ENCODE peak calls at places on chromosomes 6 and 20, in nine cellular contexts. One of them, this sample, is unnamed.

GRCh38 chr6:99016355-99016754 is 68.6 kb upstream of the FBXL4 start:
- DNase-seq in GM06990: no peak
- DNase-seq in cardiac fibroblast: peak
- DNase-seq in lung: no peak
- DNase-seq in IMR-90: peak
- DNase-seq in brain microvascular endothelial cell: peak
- DNase-seq in bronchial epithelial cell: peak
- DNase-seq in RWPE2: no peak
- DNase-seq in GM10248: no peak
- DNase-seq in this sample: peak

GRCh38 chr20:44646023-44646640 is 5.4 kb downstream of the ADA start:
- DNase-seq in brain microvascular endothelial cell: peak
- DNase-seq in RWPE2: no peak
- DNase-seq in GM06990: peak
- DNase-seq in GM10248: peak
- DNase-seq in bronchial epithelial cell: no peak
- DNase-seq in cardiac fibroblast: peak
- DNase-seq in IMR-90: peak
- DNase-seq in lung: no peak
- DNase-seq in this sample: no peak

GRCh38 chr20:45346291-45346718 is 1.9 kb downstream of the SDC4 start:
- DNase-seq in RWPE2: peak
- DNase-seq in GM06990: no peak
- DNase-seq in GM10248: no peak
- DNase-seq in bronchial epithelial cell: no peak
- DNase-seq in lung: no peak
- DNase-seq in brain microvascular endothelial cell: no peak
- DNase-seq in IMR-90: no peak
- DNase-seq in cardiac fibroblast: no peak
- DNase-seq in this sample: no peak

GRCh38 chr6:67459556-67459955 is 1175.5 kb upstream of the ADGRB3 start:
- DNase-seq in bronchial epithelial cell: peak
- DNase-seq in IMR-90: no peak
- DNase-seq in GM06990: no peak
- DNase-seq in GM10248: no peak
- DNase-seq in brain microvascular endothelial cell: no peak
- DNase-seq in RWPE2: no peak
- DNase-seq in lung: no peak
- DNase-seq in cardiac fibroblast: no peak
- DNase-seq in this sample: peak

GRCh38 chr20:62496525-62497218 is 20.9 kb upstream of the GATA5 start:
- DNase-seq in brain microvascular endothelial cell: no peak
- DNase-seq in GM06990: no peak
- DNase-seq in bronchial epithelial cell: no peak
- DNase-seq in cardiac fibroblast: no peak
- DNase-seq in GM10248: peak
- DNase-seq in lung: no peak
- DNase-seq in IMR-90: no peak
- DNase-seq in RWPE2: no peak
- DNase-seq in this sample: no peak

GRCh38 chr6:144999127-144999526 is 714.0 kb downstream of the UTRN start:
- DNase-seq in RWPE2: no peak
- DNase-seq in brain microvascular endothelial cell: no peak
- DNase-seq in GM10248: no peak
- DNase-seq in GM06990: no peak
- DNase-seq in lung: no peak
- DNase-seq in IMR-90: peak
- DNase-seq in bronchial epithelial cell: peak
- DNase-seq in cardiac fibroblast: peak
- DNase-seq in this sample: no peak

GRCh38 chr20:36085686-36086267 is 68.8 kb upstream of the EPB41L1 start:
- DNase-seq in GM06990: no peak
- DNase-seq in IMR-90: peak
- DNase-seq in bronchial epithelial cell: peak
- DNase-seq in RWPE2: peak
- DNase-seq in brain microvascular endothelial cell: peak
- DNase-seq in GM10248: no peak
- DNase-seq in cardiac fibroblast: peak
- DNase-seq in lung: peak
- DNase-seq in this sample: peak

GRCh38 chr6:154930490-154930889 is 64.6 kb upstream of the TIAM2 start:
- DNase-seq in IMR-90: no peak
- DNase-seq in GM10248: no peak
- DNase-seq in GM06990: no peak
- DNase-seq in bronchial epithelial cell: no peak
- DNase-seq in lung: no peak
- DNase-seq in RWPE2: no peak
- DNase-seq in cardiac fibroblast: no peak
- DNase-seq in brain microvascular endothelial cell: no peak
- DNase-seq in this sample: no peak

GRCh38 chr20:59020938-59021551 is 1.8 kb downstream of the TUBB1 start:
- DNase-seq in IMR-90: peak
- DNase-seq in RWPE2: peak
- DNase-seq in cardiac fibroblast: peak
- DNase-seq in GM10248: no peak
- DNase-seq in bronchial epithelial cell: peak
- DNase-seq in lung: no peak
- DNase-seq in GM06990: no peak
- DNase-seq in brain microvascular endothelial cell: peak
- DNase-seq in this sample: peak

GRCh38 chr6:36642913-36643817 is 35.3 kb upstream of the CDKN1A start:
- DNase-seq in RWPE2: peak
- DNase-seq in bronchial epithelial cell: peak
- DNase-seq in brain microvascular endothelial cell: peak
- DNase-seq in GM06990: no peak
- DNase-seq in cardiac fibroblast: peak
- DNase-seq in IMR-90: peak
- DNase-seq in lung: peak
- DNase-seq in GM10248: no peak
- DNase-seq in this sample: peak

GRCh38 chr6:112337209-112337638 is 9.9 kb upstream of the RFPL4B start:
- DNase-seq in GM10248: no peak
- DNase-seq in RWPE2: no peak
- DNase-seq in bronchial epithelial cell: peak
- DNase-seq in GM06990: no peak
- DNase-seq in IMR-90: peak
- DNase-seq in lung: peak
- DNase-seq in cardiac fibroblast: peak
- DNase-seq in brain microvascular endothelial cell: peak
- DNase-seq in this sample: peak

GRCh38 chr6:105573556-105573955 is 170.7 kb upstream of the PREP start:
- DNase-seq in cardiac fibroblast: no peak
- DNase-seq in bronchial epithelial cell: peak
- DNase-seq in brain microvascular endothelial cell: no peak
- DNase-seq in GM06990: no peak
- DNase-seq in IMR-90: no peak
- DNase-seq in lung: no peak
- DNase-seq in GM10248: no peak
- DNase-seq in RWPE2: no peak
- DNase-seq in this sample: no peak

GRCh38 chr20:62627901-62628612 is 14.2 kb upstream of the SLCO4A1 start:
- DNase-seq in lung: no peak
- DNase-seq in brain microvascular endothelial cell: no peak
- DNase-seq in RWPE2: no peak
- DNase-seq in cardiac fibroblast: no peak
- DNase-seq in bronchial epithelial cell: peak
- DNase-seq in IMR-90: peak
- DNase-seq in GM10248: peak
- DNase-seq in GM06990: peak
- DNase-seq in this sample: no peak

GRCh38 chr6:35427435-35427834 is 24.7 kb upstream of the FANCE start:
- DNase-seq in RWPE2: no peak
- DNase-seq in lung: no peak
- DNase-seq in GM06990: no peak
- DNase-seq in bronchial epithelial cell: no peak
- DNase-seq in GM10248: no peak
- DNase-seq in IMR-90: no peak
- DNase-seq in cardiac fibroblast: no peak
- DNase-seq in brain microvascular endothelial cell: no peak
- DNase-seq in this sample: no peak

GRCh38 chr6:118860880-118861279 is 33.1 kb upstream of the ASF1A start:
- DNase-seq in RWPE2: no peak
- DNase-seq in IMR-90: no peak
- DNase-seq in GM06990: no peak
- DNase-seq in GM10248: no peak
- DNase-seq in brain microvascular endothelial cell: no peak
- DNase-seq in lung: no peak
- DNase-seq in bronchial epithelial cell: no peak
- DNase-seq in cardiac fibroblast: no peak
- DNase-seq in this sample: no peak

GRCh38 chr6:7311920-7312615 is 931 bp downstream of the SSR1 start:
- DNase-seq in lung: no peak
- DNase-seq in GM06990: no peak
- DNase-seq in RWPE2: no peak
- DNase-seq in IMR-90: peak
- DNase-seq in bronchial epithelial cell: peak
- DNase-seq in brain microvascular endothelial cell: peak
- DNase-seq in GM10248: no peak
- DNase-seq in cardiac fibroblast: peak
- DNase-seq in this sample: peak

GRCh38 chr6:17389274-17389847 is 4.0 kb upstream of the CAP2 start:
- DNase-seq in lung: no peak
- DNase-seq in IMR-90: peak
- DNase-seq in RWPE2: no peak
- DNase-seq in GM10248: no peak
- DNase-seq in bronchial epithelial cell: peak
- DNase-seq in GM06990: no peak
- DNase-seq in cardiac fibroblast: peak
- DNase-seq in brain microvascular endothelial cell: no peak
- DNase-seq in this sample: peak

GRCh38 chr6:164214066-164214465 is 799.5 kb downstream of the QKI start:
- DNase-seq in lung: no peak
- DNase-seq in RWPE2: no peak
- DNase-seq in GM10248: no peak
- DNase-seq in brain microvascular endothelial cell: no peak
- DNase-seq in cardiac fibroblast: no peak
- DNase-seq in GM06990: no peak
- DNase-seq in bronchial epithelial cell: no peak
- DNase-seq in IMR-90: no peak
- DNase-seq in this sample: no peak

GRCh38 chr20:39117486-39117885 is 155.3 kb downstream of the DHX35 start:
- DNase-seq in brain microvascular endothelial cell: peak
- DNase-seq in cardiac fibroblast: peak
- DNase-seq in lung: no peak
- DNase-seq in GM10248: no peak
- DNase-seq in IMR-90: peak
- DNase-seq in RWPE2: peak
- DNase-seq in GM06990: no peak
- DNase-seq in bronchial epithelial cell: peak
- DNase-seq in this sample: peak

GRCh38 chr6:56486681-56487080 is 156.0 kb downstream of the DST start:
- DNase-seq in cardiac fibroblast: no peak
- DNase-seq in GM06990: no peak
- DNase-seq in GM10248: no peak
- DNase-seq in IMR-90: no peak
- DNase-seq in brain microvascular endothelial cell: no peak
- DNase-seq in RWPE2: no peak
- DNase-seq in lung: no peak
- DNase-seq in bronchial epithelial cell: no peak
- DNase-seq in this sample: no peak

GRCh38 chr20:61044499-61044898 is 207.6 kb upstream of the CDH4 start:
- DNase-seq in IMR-90: no peak
- DNase-seq in GM10248: no peak
- DNase-seq in cardiac fibroblast: peak
- DNase-seq in lung: no peak
- DNase-seq in GM06990: no peak
- DNase-seq in RWPE2: peak
- DNase-seq in bronchial epithelial cell: no peak
- DNase-seq in brain microvascular endothelial cell: no peak
- DNase-seq in this sample: peak
- TF ChIP-seq CTCF in IMR-90: no peak
- TF ChIP-seq CTCF in GM10248: no peak
- TF ChIP-seq CTCF in cardiac fibroblast: no peak
- TF ChIP-seq CTCF in lung: no peak
- TF ChIP-seq CTCF in GM06990: no peak
- TF ChIP-seq CTCF in RWPE2: peak
- TF ChIP-seq CTCF in bronchial epithelial cell: no peak
- TF ChIP-seq CTCF in brain microvascular endothelial cell: peak
- TF ChIP-seq CTCF in this sample: no peak

DNA sequence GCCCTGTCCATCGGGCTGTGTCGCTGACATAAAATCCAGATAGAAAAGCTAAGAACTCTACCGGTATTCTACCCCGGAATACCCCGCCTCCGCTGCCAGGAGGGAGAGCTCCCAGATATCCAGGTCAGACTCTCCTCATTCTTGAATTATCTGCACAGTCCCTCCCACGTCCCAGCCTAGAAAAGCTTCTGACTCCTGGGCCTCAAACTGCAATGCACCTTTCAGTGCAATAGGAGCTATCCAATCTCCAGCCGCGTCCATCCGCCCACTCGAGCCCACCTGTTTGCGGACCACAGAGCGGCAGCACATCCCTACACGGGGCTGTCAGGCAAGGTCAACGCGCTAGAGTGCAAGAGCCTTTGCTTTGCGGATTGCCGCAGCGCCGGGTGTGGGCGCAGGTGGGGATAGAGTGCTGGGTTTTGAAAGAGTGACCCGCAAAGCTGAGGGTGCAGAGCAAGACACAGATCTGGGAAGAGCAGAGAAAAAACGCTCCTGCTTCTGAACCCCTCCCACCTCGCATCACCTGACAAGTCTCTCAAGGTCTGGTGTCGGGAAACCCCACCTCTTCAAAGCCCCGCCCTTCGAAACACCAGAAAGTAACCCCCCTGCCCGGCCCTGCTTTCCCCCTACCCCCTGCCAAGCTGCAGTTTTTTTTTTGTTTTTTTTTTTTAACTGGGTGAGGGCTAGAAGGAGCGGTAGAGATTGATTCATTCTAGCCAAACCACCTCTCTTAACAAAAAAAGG is 1.3 kb downstream of the TAPBP start:
- DNase-seq in GM10248: peak
- DNase-seq in RWPE2: no peak
- DNase-seq in cardiac fibroblast: peak
- DNase-seq in brain microvascular endothelial cell: peak
- DNase-seq in lung: peak
- DNase-seq in bronchial epithelial cell: peak
- DNase-seq in IMR-90: peak
- DNase-seq in GM06990: peak
- DNase-seq in this sample: peak
- TF ChIP-seq CTCF in GM10248: peak
- TF ChIP-seq CTCF in RWPE2: no peak
- TF ChIP-seq CTCF in cardiac fibroblast: no peak
- TF ChIP-seq CTCF in brain microvascular endothelial cell: no peak
- TF ChIP-seq CTCF in lung: no peak
- TF ChIP-seq CTCF in bronchial epithelial cell: no peak
- TF ChIP-seq CTCF in IMR-90: peak
- TF ChIP-seq CTCF in GM06990: no peak
- TF ChIP-seq CTCF in this sample: no peak

GRCh38 chr20:25206063-25206403 is 10.5 kb downstream of the ENTPD6 start:
- DNase-seq in bronchial epithelial cell: no peak
- DNase-seq in RWPE2: no peak
- DNase-seq in cardiac fibroblast: no peak
- DNase-seq in IMR-90: no peak
- DNase-seq in lung: no peak
- DNase-seq in brain microvascular endothelial cell: no peak
- DNase-seq in GM10248: no peak
- DNase-seq in GM06990: no peak
- DNase-seq in this sample: no peak
- TF ChIP-seq CTCF in bronchial epithelial cell: no peak
- TF ChIP-seq CTCF in RWPE2: no peak
- TF ChIP-seq CTCF in cardiac fibroblast: no peak
- TF ChIP-seq CTCF in IMR-90: no peak
- TF ChIP-seq CTCF in lung: no peak
- TF ChIP-seq CTCF in brain microvascular endothelial cell: no peak
- TF ChIP-seq CTCF in GM10248: no peak
- TF ChIP-seq CTCF in GM06990: no peak
- TF ChIP-seq CTCF in this sample: no peak

GRCh38 chr6:26249959-26250805 is 114.8 kb upstream of the BTN3A2 start:
- DNase-seq in lung: no peak
- DNase-seq in cardiac fibroblast: peak
- DNase-seq in IMR-90: peak
- DNase-seq in bronchial epithelial cell: peak
- DNase-seq in GM10248: no peak
- DNase-seq in brain microvascular endothelial cell: peak
- DNase-seq in RWPE2: no peak
- DNase-seq in GM06990: peak
- DNase-seq in this sample: peak
- TF ChIP-seq CTCF in lung: no peak
- TF ChIP-seq CTCF in cardiac fibroblast: peak
- TF ChIP-seq CTCF in IMR-90: peak
- TF ChIP-seq CTCF in bronchial epithelial cell: peak
- TF ChIP-seq CTCF in GM10248: peak
- TF ChIP-seq CTCF in brain microvascular endothelial cell: peak
- TF ChIP-seq CTCF in RWPE2: peak
- TF ChIP-seq CTCF in GM06990: peak
- TF ChIP-seq CTCF in this sample: peak

This sample was measured in MCF 10A.